ENCODE peak calls at places on chromosomes 6 and 20, in eight cellular contexts. N, G, S, B, W, Y, Z and J are unnamed samples.

GRCh38 chr20:47735412-47736400 is 49.6 kb downstream of the SULF2 start:
- DNase-seq in S (no peak), Y (no peak), W (no peak), Z (no peak), N (no peak), G (no peak), B (no peak), J (no peak)

GRCh38 chr20:43963233-43963632 is 48.6 kb downstream of the TOX2 start:
- DNase-seq in N (no peak), W (no peak), G (no peak), S (no peak), B (no peak), Z (no peak), Y (no peak), J (no peak)

GRCh38 chr6:106560966-106561740 is 68.1 kb downstream of the RTN4IP1 start:
- DNase-seq in S (no peak), N (no peak), W (no peak), G (no peak), Y (no peak), Z (no peak), B (peak; percentile 20), J (no peak)

GRCh38 chr6:23181301-23182110 is 612.1 kb downstream of the HDGFL1 start:
- DNase-seq in N (no peak), Y (no peak), S (no peak), W (peak; percentile 50), G (no peak), Z (no peak), B (no peak), J (no peak)

GRCh38 chr6:152085533-152085932 is 278.1 kb downstream of the ESR1 start:
- DNase-seq in Y (no peak), Z (no peak), W (no peak), S (no peak), G (no peak), B (no peak), N (no peak), J (no peak)

GRCh38 chr6:117536317-117536716 is 53.8 kb downstream of the DCBLD1 start:
- DNase-seq in Y (no peak), W (no peak), Z (no peak), N (no peak), G (no peak), S (no peak), B (no peak), J (no peak)

GRCh38 chr20:46400828-46401477 is 5.5 kb downstream of the ELMO2 start:
- DNase-seq in Z (no peak), S (peak; percentile 20), B (peak; percentile 15), G (peak; percentile 38), W (no peak), Y (no peak), N (no peak), J (no peak)

GRCh38 chr6:44062771-44063560 is 64.3 kb downstream of the MRPL14 start:
- DNase-seq in W (no peak), S (no peak), G (no peak), B (no peak), Y (no peak), N (no peak), Z (peak; percentile 35), J (no peak)

GRCh38 chr20:62642666-62643520 is 590 bp downstream of the SLCO4A1 start:
- DNase-seq in Z (peak; percentile 60), G (no peak), S (no peak), W (peak; percentile 48), N (no peak), Y (no peak), B (no peak), J (no peak)

GRCh38 chr6:148750826-148751225 is 4.0 kb downstream of the UST start:
- DNase-seq in G (no peak), S (no peak), Y (no peak), Z (no peak), B (no peak), N (no peak), W (no peak), J (no peak)

GRCh38 chr20:20897922-20898321 is 185.5 kb upstream of the RALGAPA2 start:
- DNase-seq in Y (no peak), S (no peak), N (no peak), W (no peak), B (no peak), G (no peak), Z (no peak), J (no peak)